ENCODE peak calls at places on chromosome 19, in seven cellular contexts. Y, R, O, C, X, S and H are unnamed samples.
A peak's percentile ranks its signal among the peaks of the same experiment; 100 is the strongest.

GRCh38 chr19:48010932-48011758 is 16.7 kb downstream of the ELSPBP1 start:
- DNase-seq in S (no peak), R (no peak), X (no peak), O (no peak), C (no peak), Y (no peak), H (no peak)

GRCh38 chr19:13796301-13797057 is 1.2 kb downstream of the ZSWIM4 start:
- DNase-seq in R (peak; percentile 45), Y (peak; percentile 51), S (peak; percentile 94), X (peak; percentile 92), C (peak; percentile 76), O (peak; percentile 80), H (peak; percentile 93)

GRCh38 chr19:6772028-6772865 is at the start of gene VAV1:
- DNase-seq in R (peak; percentile 95), C (peak; percentile 58), Y (peak; percentile 74), X (no peak), O (no peak), S (no peak), H (no peak)

GRCh38 chr19:2302319-2303208 is 5.4 kb downstream of the LINGO3 start:
- DNase-seq in O (peak; percentile 93), C (peak; percentile 56), X (peak; percentile 79), Y (no peak), R (no peak), S (no peak), H (peak; percentile 66)

GRCh38 chr19:56864443-56865125 is 24.1 kb upstream of the PEG3 start:
- DNase-seq in R (no peak), C (no peak), O (no peak), X (no peak), S (no peak), Y (no peak), H (no peak)

GRCh38 chr19:30330266-30330665 is 41.9 kb upstream of the ZNF536 start:
- DNase-seq in O (no peak), C (no peak), Y (no peak), X (no peak), S (no peak), R (no peak), H (no peak)

GRCh38 chr19:15285896-15286591 is 46.3 kb downstream of the BRD4 start:
- DNase-seq in S (no peak), X (no peak), Y (no peak), O (no peak), C (no peak), R (peak; percentile 87), H (no peak)

GRCh38 chr19:3234800-3235199 is 10.3 kb downstream of the CELF5 start:
- DNase-seq in C (no peak), S (no peak), X (no peak), Y (no peak), O (no peak), R (no peak), H (no peak)

GRCh38 chr19:33461256-33462111 is 60.1 kb downstream of the PEPD start:
- DNase-seq in X (no peak), C (no peak), O (peak; percentile 1), R (no peak), S (peak; percentile 55), Y (no peak), H (no peak)

GRCh38 chr19:5628470-5628869 is 5.6 kb downstream of the SAFB start:
- DNase-seq in S (no peak), Y (no peak), C (no peak), O (no peak), X (no peak), R (no peak), H (no peak)
- H3K4me1 ChIP-seq in S (peaks cover 91% of the 10 kb centered on the region), Y (peaks cover 13% of the 10 kb centered on the region), C (peaks cover 100% of the 10 kb centered on the region), O (peaks cover 7% of the 10 kb centered on the region), X (peaks cover 92% of the 10 kb centered on the region), R (peaks cover 48% of the 10 kb centered on the region), H (no peaks in the 10 kb centered on the region)

GRCh38 chr19:40737102-40737644 is 13.1 kb downstream of the ACTMAP start:
- DNase-seq in X (no peak), O (no peak), R (no peak), S (no peak), C (no peak), Y (no peak), H (no peak)
- H3K36me3 ChIP-seq in X (peaks cover 34% of the 10 kb centered on the region), O (peaks cover 5% of the 10 kb centered on the region), R (peaks cover 9% of the 10 kb centered on the region), S (peaks cover 63% of the 10 kb centered on the region), C (peaks cover 79% of the 10 kb centered on the region), Y (peaks cover 7% of the 10 kb centered on the region), H (peaks cover 82% of the 10 kb centered on the region)

GRCh38 chr19:18104793-18105131 is 7.2 kb downstream of the MAST3 start:
- DNase-seq in R (no peak), S (no peak), C (no peak), X (no peak), O (no peak), Y (no peak), H (no peak)
- H3K4me1 ChIP-seq in R (peaks cover 84% of the 10 kb centered on the region), S (peaks cover 49% of the 10 kb centered on the region), C (peaks cover 14% of the 10 kb centered on the region), X (peaks cover 9% of the 10 kb centered on the region), O (no peaks in the 10 kb centered on the region), Y (no peaks in the 10 kb centered on the region), H (no peaks in the 10 kb centered on the region)

GRCh38 chr19:10685210-10685609 is 16.0 kb upstream of the QTRT1 start:
- DNase-seq in O (no peak), R (no peak), Y (no peak), X (no peak), C (no peak), S (no peak), H (no peak)
- H3K36me3 ChIP-seq in O (peaks cover 97% of the 10 kb centered on the region), R (peaks cover 99% of the 10 kb centered on the region), Y (peaks cover 50% of the 10 kb centered on the region), X (peaks cover 59% of the 10 kb centered on the region), C (peaks cover 91% of the 10 kb centered on the region), S (peaks cover 71% of the 10 kb centered on the region), H (peaks cover 98% of the 10 kb centered on the region)

DNA sequence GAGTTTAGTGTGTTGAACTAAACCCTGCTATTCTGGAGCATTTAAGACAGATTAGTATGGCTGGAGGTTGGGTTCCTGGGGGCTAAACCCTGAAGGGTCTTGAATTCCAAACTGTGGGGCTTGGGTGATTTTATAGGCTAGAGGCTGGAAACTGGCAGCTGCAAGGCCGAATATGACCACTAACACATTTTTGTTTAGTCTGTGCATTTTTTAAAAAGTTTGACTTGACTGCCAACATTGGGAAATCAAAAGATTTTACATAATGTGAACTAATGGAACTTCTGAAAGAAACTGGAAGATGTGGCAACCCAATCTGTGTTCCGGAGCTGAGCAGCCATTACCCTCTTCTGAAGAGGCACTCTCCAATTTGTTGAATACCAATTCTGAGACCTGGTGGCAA is 5.1 kb downstream of the ZNF784 start:
- DNase-seq in Y (no peak), O (no peak), C (no peak), S (no peak), X (no peak), R (no peak), H (no peak)
- H3K4me1 ChIP-seq in Y (no peaks in the 10 kb centered on the region), O (peaks cover 4% of the 10 kb centered on the region), C (peaks cover 16% of the 10 kb centered on the region), S (peaks cover 7% of the 10 kb centered on the region), X (peaks cover 7% of the 10 kb centered on the region), R (peaks cover 5% of the 10 kb centered on the region), H (no peaks in the 10 kb centered on the region)